ENCODE peak calls at places on chromosomes 2 and 18, in four cellular contexts. Z is lower leg skin, U is mesendoderm, N is LNCaP clone FGC. I is an unnamed sample.

GRCh38 chr2:241803387-241804325 is 5.3 kb upstream of the NEU4 start:
- DNase-seq in U (no peak), N (no peak), Z (no peak), I (peak)

GRCh38 chr2:20327370-20327769 is 23.3 kb downstream of the PUM2 start:
- DNase-seq in N (no peak), Z (no peak), U (no peak), I (no peak)

GRCh38 chr18:54129448-54130134 is 94.9 kb downstream of the MBD2 start:
- DNase-seq in U (no peak), N (no peak), Z (no peak), I (peak)

GRCh38 chr2:121902616-121903015 is 147.2 kb downstream of the TSN start:
- DNase-seq in Z (no peak), U (peak), N (no peak), I (no peak)

GRCh38 chr2:109299466-109299865 is 170.5 kb downstream of the SH3RF3 start:
- DNase-seq in N (no peak), Z (no peak), U (no peak), I (no peak)

GRCh38 chr2:169360984-169361705 is 1.2 kb downstream of the LRP2 start:
- DNase-seq in N (no peak), Z (no peak), U (peak), I (no peak)

GRCh38 chr2:101815739-101816391 is 118.4 kb downstream of the MAP4K4 start:
- DNase-seq in N (peak), Z (no peak), U (no peak), I (no peak)

GRCh38 chr2:37876227-37876626 is 48.9 kb upstream of the RMDN2 start:
- DNase-seq in U (no peak), N (no peak), Z (no peak), I (no peak)

GRCh38 chr2:232838406-232838874 is 31.6 kb upstream of the SNORC start:
- DNase-seq in N (no peak), U (peak), Z (no peak), I (peak)

GRCh38 chr2:24183369-24184069 is 8.7 kb downstream of the FAM228A start:
- DNase-seq in U (no peak), N (peak), Z (no peak), I (no peak)

GRCh38 chr18:50009772-50010171 is 185.2 kb downstream of the MYO5B start:
- DNase-seq in U (peak), Z (no peak), N (peak), I (peak)

GRCh38 chr2:97712693-97713295 is 582 bp upstream of the ZAP70 start:
- DNase-seq in N (no peak), Z (no peak), U (no peak), I (no peak)

GRCh38 chr2:34950797-34951196 is 1351.7 kb upstream of the FAM98A start:
- DNase-seq in N (no peak), U (no peak), Z (no peak), I (no peak)

GRCh38 chr2:152861349-152861942 is 143.0 kb downstream of the ARL6IP6 start:
- DNase-seq in N (peak), Z (no peak), U (peak), I (peak)

GRCh38 chr2:73307720-73308119 is 14.4 kb upstream of the EGR4 start:
- DNase-seq in Z (no peak), U (no peak), N (no peak), I (no peak)

GRCh38 chr2:187552959-187553681 is 1.1 kb downstream of the TFPI start:
- DNase-seq in N (no peak), Z (no peak), U (no peak), I (peak)

GRCh38 chr18:79567481-79568147 is 112.0 kb upstream of the CTDP1 start:
- DNase-seq in U (peak), Z (no peak), N (no peak), I (no peak)

GRCh38 chr18:77733292-77733903 is 483.8 kb downstream of the GALR1 start:
- DNase-seq in N (peak), Z (no peak), U (peak), I (no peak)

GRCh38 chr18:5417342-5417741 is 121.8 kb upstream of the ZBTB14 start:
- DNase-seq in Z (no peak), N (no peak), U (no peak), I (no peak)

GRCh38 chr2:143901185-143901842 is 618.6 kb downstream of the ZEB2 start:
- DNase-seq in U (no peak), N (no peak), Z (no peak), I (peak)

GRCh38 chr2:169300617-169301530 is 61.5 kb downstream of the LRP2 start:
- DNase-seq in U (no peak), Z (no peak), N (no peak), I (no peak)

GRCh38 chr2:98825404-98825803 is 94.5 kb upstream of the MGAT4A start:
- DNase-seq in N (no peak), U (no peak), Z (no peak), I (no peak)

GRCh38 chr2:98825858-98826257 is 94.9 kb upstream of the MGAT4A start:
- DNase-seq in Z (no peak), N (no peak), U (no peak), I (no peak)

GRCh38 chr2:98825043-98825350 is 94.1 kb upstream of the MGAT4A start:
- DNase-seq in N (no peak), Z (no peak), U (no peak), I (no peak)

GRCh38 chr2:98823196-98824166 is 92.5 kb upstream of the MGAT4A start:
- DNase-seq in Z (no peak), N (no peak), U (no peak), I (no peak)

DNA sequence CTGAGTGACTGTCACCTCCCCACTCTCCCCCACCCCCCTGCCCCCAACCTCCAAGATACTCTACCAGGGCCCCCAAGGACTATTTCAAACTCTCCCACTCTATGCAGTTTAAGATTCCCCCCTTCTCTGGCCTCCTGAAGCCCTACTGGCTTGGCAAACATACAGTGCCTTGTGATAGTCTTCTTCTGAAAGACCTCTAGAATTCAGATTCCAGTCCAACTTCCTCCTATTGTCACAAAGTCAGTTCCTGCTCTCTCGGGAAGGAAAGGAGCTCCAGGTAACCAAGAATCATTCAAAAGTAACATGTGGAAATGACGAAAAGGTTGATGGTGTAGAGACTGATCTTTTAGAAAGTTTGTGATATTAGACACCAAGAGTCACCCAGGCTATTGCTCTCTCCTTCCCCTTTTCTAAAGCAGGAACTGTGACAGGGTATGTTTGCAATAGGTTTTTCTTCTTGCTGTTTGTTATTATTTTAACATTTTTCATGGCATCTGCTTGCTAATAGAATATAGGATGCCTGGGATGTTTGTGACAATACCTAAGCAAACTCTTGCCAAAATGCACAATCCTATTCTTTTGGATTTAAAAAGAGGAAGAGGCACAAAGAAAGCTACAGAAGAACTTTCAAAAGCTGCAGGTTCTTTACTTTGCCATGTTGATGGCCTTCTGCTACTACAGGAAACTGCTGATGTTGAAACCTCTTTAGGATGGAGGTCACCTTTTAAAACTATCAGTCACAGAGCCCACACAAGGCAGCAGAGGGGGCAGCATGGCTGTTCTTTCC is 93.5 kb upstream of the MGAT4A start:
- DNase-seq in U (no peak), Z (no peak), N (no peak), I (no peak)
- H3K4me3 ChIP-seq in U (no peak), Z (no peak), N (no peak), I (no peak)

GRCh38 chr2:66433695-66433944 is 1.3 kb upstream of the MEIS1 start:
- DNase-seq in N (no peak), U (no peak), Z (no peak), I (no peak)
- H3K4me3 ChIP-seq in N (peak), U (peak), Z (peak), I (peak)

DNA sequence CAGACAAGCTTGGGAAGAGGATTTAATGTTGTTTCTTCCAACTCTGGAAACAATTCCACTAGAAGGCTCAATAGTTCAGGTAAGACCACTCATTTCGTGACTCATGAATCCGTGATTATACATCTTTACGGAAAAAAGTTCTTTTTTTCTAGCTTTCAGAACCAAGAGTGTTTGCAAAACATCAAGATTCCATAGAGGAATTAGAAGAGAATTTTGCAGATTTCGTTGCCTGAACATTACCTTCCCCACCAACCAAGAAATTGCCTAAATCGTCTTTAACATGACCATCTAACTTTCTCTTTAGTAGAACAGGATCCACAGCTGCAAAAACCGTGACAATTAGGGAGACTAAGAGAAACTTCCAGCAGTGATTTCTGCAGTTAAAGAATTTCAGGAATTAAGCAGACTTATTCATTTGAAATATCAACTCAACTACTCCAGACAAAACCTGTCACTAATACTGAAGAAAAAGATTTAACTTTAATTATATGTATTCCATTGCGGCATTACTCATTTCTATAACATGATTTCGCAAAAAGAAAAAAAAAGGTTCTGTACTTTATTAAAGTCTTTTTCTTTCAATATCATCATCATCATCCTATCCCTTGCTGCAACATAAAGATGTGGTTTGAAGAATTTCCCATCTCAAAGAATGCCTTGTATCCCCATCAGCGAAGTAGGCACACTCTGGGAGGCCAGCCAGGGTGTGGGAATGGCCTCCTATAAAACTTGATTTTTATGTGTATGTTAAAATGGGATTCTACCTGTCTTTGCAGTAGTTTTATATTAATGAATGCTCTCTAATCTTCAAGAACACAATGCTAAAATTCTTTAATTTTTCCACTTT is 1.9 kb upstream of the NAB1 start:
- DNase-seq in Z (no peak), U (no peak), N (no peak), I (no peak)
- H3K4me3 ChIP-seq in Z (no peak), U (no peak), N (no peak), I (no peak)

GRCh38 chr2:240386321-240386720 is 49.1 kb upstream of the GPC1 start:
- DNase-seq in N (no peak), Z (no peak), U (no peak), I (no peak)

GRCh38 chr2:240379089-240379636 is 56.3 kb upstream of the GPC1 start:
- DNase-seq in U (no peak), Z (no peak), N (peak), I (no peak)

GRCh38 chr2:240383871-240384700 is 51.4 kb upstream of the GPC1 start:
- DNase-seq in N (no peak), Z (no peak), U (no peak), I (no peak)

GRCh38 chr2:240384711-240385450 is 50.6 kb upstream of the GPC1 start:
- DNase-seq in U (no peak), N (no peak), Z (no peak), I (no peak)

DNA sequence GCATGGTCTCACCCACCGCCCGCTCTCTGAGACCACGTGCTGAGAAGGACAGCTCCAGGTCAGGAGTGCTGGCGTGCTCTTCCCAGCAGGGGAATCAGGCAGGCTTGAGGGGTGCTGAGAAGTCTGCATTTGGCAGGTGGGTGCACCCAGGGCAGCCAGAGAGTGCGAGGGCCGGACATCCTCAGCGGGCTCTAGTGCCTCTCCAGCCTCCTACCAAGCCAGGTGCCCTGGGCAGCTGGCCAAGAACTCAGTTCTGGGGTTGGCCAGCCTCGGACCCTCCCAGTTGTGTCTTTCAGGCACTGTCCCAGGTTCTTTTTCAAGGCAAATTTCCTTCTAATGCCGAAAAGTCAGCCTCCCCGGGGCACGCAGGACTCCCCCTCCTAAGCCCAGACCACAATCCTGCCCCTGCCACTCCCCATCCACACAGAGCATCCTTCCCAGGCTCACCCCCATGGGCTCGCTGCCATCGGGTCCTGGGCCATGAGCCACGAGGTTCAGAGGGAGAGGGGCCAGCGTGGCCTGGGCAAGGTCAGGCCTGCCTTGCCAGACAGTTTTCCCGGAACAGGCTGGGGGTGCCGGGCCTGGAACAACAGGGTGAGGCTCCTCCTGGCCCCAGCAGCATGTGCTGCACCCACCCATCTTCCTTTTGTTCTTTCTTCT is 52.2 kb upstream of the GPC1 start:
- DNase-seq in U (no peak), N (no peak), Z (no peak), I (no peak)
- H3K4me3 ChIP-seq in U (no peak), N (no peak), Z (no peak), I (no peak)

DNA sequence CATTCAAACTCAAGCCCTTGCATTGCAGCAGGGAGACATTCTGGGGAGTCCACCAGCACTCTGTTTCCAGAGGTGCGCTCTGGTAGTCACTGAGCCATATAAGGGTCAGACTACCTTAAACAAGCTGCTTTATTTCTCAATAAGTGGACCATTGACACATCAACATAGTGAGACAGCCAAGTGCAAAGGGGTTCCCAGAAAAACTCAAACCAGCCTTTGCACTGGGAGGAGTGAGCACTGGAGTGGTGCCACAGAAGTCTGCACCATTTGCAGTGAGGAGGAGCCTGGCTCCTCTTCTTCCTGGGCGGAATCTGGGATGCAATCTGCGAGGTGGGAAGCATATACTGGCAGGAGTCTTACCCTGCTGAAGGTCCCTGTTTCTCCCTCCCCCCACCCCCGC is 86.4 kb downstream of the OSR1 start:
- DNase-seq in U (no peak), Z (no peak), N (no peak), I (no peak)
- H3K4me3 ChIP-seq in U (no peak), Z (no peak), N (no peak), I (no peak)

DNA sequence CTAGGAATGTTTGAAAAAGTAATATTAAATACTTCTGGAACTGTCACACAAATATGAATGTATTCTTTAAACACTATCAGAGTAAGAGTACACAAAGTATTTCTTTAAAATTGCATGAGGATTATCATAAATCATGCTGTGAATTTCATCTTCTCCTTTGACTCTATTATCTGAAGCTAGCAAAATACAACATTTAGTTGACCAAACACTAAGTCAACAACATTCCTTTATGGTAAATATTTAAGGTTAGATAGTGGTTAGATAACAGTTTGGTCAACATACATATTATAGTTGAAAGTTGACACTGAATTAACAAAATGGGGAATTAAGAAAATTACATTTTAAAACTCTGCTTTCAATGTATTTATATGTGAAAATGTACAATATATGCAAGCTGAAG is 72.1 kb upstream of the GRB14 start:
- DNase-seq in U (no peak), N (peak), Z (no peak), I (no peak)
- H3K4me3 ChIP-seq in U (no peak), N (no peak), Z (no peak), I (no peak)

DNA sequence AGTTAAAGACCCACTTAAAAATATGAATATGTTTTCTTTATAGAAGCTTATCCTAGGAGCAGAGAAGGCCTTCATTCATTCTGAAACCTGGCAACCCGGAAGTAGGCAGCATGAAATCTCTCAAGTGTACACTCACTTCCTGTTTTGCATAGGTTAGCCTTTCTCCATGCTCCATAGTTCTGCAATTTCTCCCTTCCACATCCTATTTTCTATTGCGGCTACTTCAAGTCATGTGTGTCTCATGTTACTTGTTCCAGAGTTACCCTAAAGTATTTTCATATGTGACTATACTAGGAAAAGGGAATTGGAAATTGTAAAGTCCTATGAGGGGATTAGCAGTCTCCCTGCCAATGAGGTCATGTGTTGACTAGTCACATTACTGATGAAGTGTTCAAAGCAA is 320.6 kb downstream of the NCKAP5 start:
- DNase-seq in U (no peak), N (no peak), Z (peak), I (no peak)
- H3K4me3 ChIP-seq in U (no peak), N (no peak), Z (no peak), I (no peak)